ENCODE peak calls at places on chromosomes 3 and 15, in four cellular contexts. One of them, this sample, is unnamed.

GRCh38 chr3:52088445-52089367 is 32.3 kb upstream of the DUSP7 start:
- ATAC-seq in naive thymus-derived CD4-positive, alpha-beta T cell: peak
- ATAC-seq in naive B cell: no peak
- ATAC-seq in stimulated activated naive CD8-positive, alpha-beta T cell treated with anti-CD3 and anti-CD28 coated beads, Interleukin-15, Interleukin-2, amounts not matched to agents 100 U/mL and 50 U/mL, for 24 hours: no peak
- ATAC-seq in this sample: no peak

GRCh38 chr3:161694682-161695586 is 198.3 kb downstream of the OTOL1 start:
- ATAC-seq in naive thymus-derived CD4-positive, alpha-beta T cell: no peak
- ATAC-seq in stimulated activated naive CD8-positive, alpha-beta T cell treated with anti-CD3 and anti-CD28 coated beads, Interleukin-15, Interleukin-2, amounts not matched to agents 100 U/mL and 50 U/mL, for 24 hours: no peak
- ATAC-seq in naive B cell: no peak
- ATAC-seq in this sample: no peak

GRCh38 chr3:57893668-57894067 is 114.6 kb upstream of the FLNB start:
- ATAC-seq in stimulated activated naive CD8-positive, alpha-beta T cell treated with anti-CD3 and anti-CD28 coated beads, Interleukin-15, Interleukin-2, amounts not matched to agents 100 U/mL and 50 U/mL, for 24 hours: no peak
- ATAC-seq in naive thymus-derived CD4-positive, alpha-beta T cell: no peak
- ATAC-seq in naive B cell: no peak
- ATAC-seq in this sample: no peak

GRCh38 chr3:124818398-124819150 is 68.6 kb downstream of the ITGB5 start:
- ATAC-seq in naive thymus-derived CD4-positive, alpha-beta T cell: no peak
- ATAC-seq in stimulated activated naive CD8-positive, alpha-beta T cell treated with anti-CD3 and anti-CD28 coated beads, Interleukin-15, Interleukin-2, amounts not matched to agents 100 U/mL and 50 U/mL, for 24 hours: no peak
- ATAC-seq in naive B cell: no peak
- ATAC-seq in this sample: no peak

GRCh38 chr3:130091958-130092357 is 10.3 kb downstream of the ALG1L2 start:
- ATAC-seq in naive B cell: no peak
- ATAC-seq in naive thymus-derived CD4-positive, alpha-beta T cell: no peak
- ATAC-seq in stimulated activated naive CD8-positive, alpha-beta T cell treated with anti-CD3 and anti-CD28 coated beads, Interleukin-15, Interleukin-2, amounts not matched to agents 100 U/mL and 50 U/mL, for 24 hours: no peak
- ATAC-seq in this sample: no peak

GRCh38 chr15:96416934-96417759 is 86.6 kb downstream of the NR2F2 start:
- ATAC-seq in stimulated activated naive CD8-positive, alpha-beta T cell treated with anti-CD3 and anti-CD28 coated beads, Interleukin-15, Interleukin-2, amounts not matched to agents 100 U/mL and 50 U/mL, for 24 hours: no peak
- ATAC-seq in naive B cell: no peak
- ATAC-seq in naive thymus-derived CD4-positive, alpha-beta T cell: no peak
- ATAC-seq in this sample: no peak

GRCh38 chr15:65330934-65331645 is 26.6 kb downstream of the RNU5B-1 start:
- ATAC-seq in naive B cell: no peak
- ATAC-seq in stimulated activated naive CD8-positive, alpha-beta T cell treated with anti-CD3 and anti-CD28 coated beads, Interleukin-15, Interleukin-2, amounts not matched to agents 100 U/mL and 50 U/mL, for 24 hours: no peak
- ATAC-seq in naive thymus-derived CD4-positive, alpha-beta T cell: no peak
- ATAC-seq in this sample: no peak

GRCh38 chr3:44223274-44223673 is 18.4 kb upstream of the TOPAZ1 start:
- ATAC-seq in stimulated activated naive CD8-positive, alpha-beta T cell treated with anti-CD3 and anti-CD28 coated beads, Interleukin-15, Interleukin-2, amounts not matched to agents 100 U/mL and 50 U/mL, for 24 hours: no peak
- ATAC-seq in naive thymus-derived CD4-positive, alpha-beta T cell: no peak
- ATAC-seq in naive B cell: no peak
- ATAC-seq in this sample: no peak

GRCh38 chr15:62649793-62650420 is 392.6 kb upstream of the TPM1 start:
- ATAC-seq in naive thymus-derived CD4-positive, alpha-beta T cell: no peak
- ATAC-seq in naive B cell: no peak
- ATAC-seq in stimulated activated naive CD8-positive, alpha-beta T cell treated with anti-CD3 and anti-CD28 coated beads, Interleukin-15, Interleukin-2, amounts not matched to agents 100 U/mL and 50 U/mL, for 24 hours: peak
- ATAC-seq in this sample: peak

GRCh38 chr3:113279686-113280085 is 68.3 kb downstream of the BOC start:
- ATAC-seq in stimulated activated naive CD8-positive, alpha-beta T cell treated with anti-CD3 and anti-CD28 coated beads, Interleukin-15, Interleukin-2, amounts not matched to agents 100 U/mL and 50 U/mL, for 24 hours: no peak
- ATAC-seq in naive B cell: no peak
- ATAC-seq in naive thymus-derived CD4-positive, alpha-beta T cell: no peak
- ATAC-seq in this sample: no peak

GRCh38 chr3:98709433-98709832 is 53.7 kb upstream of the ST3GAL6 start:
- ATAC-seq in naive thymus-derived CD4-positive, alpha-beta T cell: no peak
- ATAC-seq in stimulated activated naive CD8-positive, alpha-beta T cell treated with anti-CD3 and anti-CD28 coated beads, Interleukin-15, Interleukin-2, amounts not matched to agents 100 U/mL and 50 U/mL, for 24 hours: no peak
- ATAC-seq in naive B cell: no peak
- ATAC-seq in this sample: no peak

GRCh38 chr3:187912007-187912406 is 166.7 kb upstream of the BCL6 start:
- ATAC-seq in naive B cell: no peak
- ATAC-seq in naive thymus-derived CD4-positive, alpha-beta T cell: no peak
- ATAC-seq in stimulated activated naive CD8-positive, alpha-beta T cell treated with anti-CD3 and anti-CD28 coated beads, Interleukin-15, Interleukin-2, amounts not matched to agents 100 U/mL and 50 U/mL, for 24 hours: no peak
- ATAC-seq in this sample: no peak

GRCh38 chr3:9373443-9373842 is 10.6 kb downstream of the THUMPD3 start:
- ATAC-seq in naive B cell: no peak
- ATAC-seq in stimulated activated naive CD8-positive, alpha-beta T cell treated with anti-CD3 and anti-CD28 coated beads, Interleukin-15, Interleukin-2, amounts not matched to agents 100 U/mL and 50 U/mL, for 24 hours: no peak
- ATAC-seq in naive thymus-derived CD4-positive, alpha-beta T cell: peak
- ATAC-seq in this sample: no peak

This sample was measured in stimulated activated memory B cell treated with anti-CD40 and anti-IgM and Interleukin-4, amounts not matched to agents 10 μg/mL and 1 μg/mL and 100 μg/mL, for 72 hours.